ENCODE peak calls at places on chromosome 18, in seven cellular contexts. B is brain microvascular endothelial cell; V is NCI-H460; L is KBM-7; Q is stimulated activated CD4-positive, alpha-beta T cell treated with anti-CD3 and anti-CD28 coated beads, Interleukin-15, amount 100 ng/mL, for 24 hours; A is MV-4-11; D is GOT3. O is an unnamed sample.
A peak's percentile ranks its signal among the peaks of the same experiment; 100 is the strongest.

GRCh38 chr18:49666045-49666444 is 104.2 kb downstream of the LIPG start:
- DNase-seq in B (peak; percentile 44), V (no peak), L (no peak), Q (no peak), A (peak; percentile 29), D (no peak), O (no peak)

GRCh38 chr18:22173221-22173927 is 4.0 kb downstream of the GATA6 start:
- DNase-seq in B (no peak), V (no peak), L (no peak), Q (no peak), A (no peak), D (no peak), O (no peak)

GRCh38 chr18:21341141-21341540 is 99.1 kb downstream of the GREB1L start:
- DNase-seq in B (no peak), V (no peak), L (no peak), Q (no peak), A (peak; percentile 45), D (no peak), O (no peak)

GRCh38 chr18:40365526-40365925 is 1589.5 kb upstream of the PIK3C3 start:
- DNase-seq in B (no peak), V (no peak), L (no peak), Q (no peak), A (peak; percentile 17), D (no peak), O (no peak)

GRCh38 chr18:45009766-45010165 is 329.1 kb downstream of the SETBP1 start:
- DNase-seq in B (no peak), V (no peak), L (no peak), Q (no peak), A (no peak), D (no peak), O (no peak)

GRCh38 chr18:55790296-55790695 is 202.3 kb upstream of the TCF4 start:
- DNase-seq in B (peak; percentile 82), V (no peak), L (no peak), Q (no peak), A (no peak), D (no peak), O (no peak)

GRCh38 chr18:79526468-79527460 is 131.0 kb downstream of the NFATC1 start:
- DNase-seq in B (no peak), V (no peak), L (no peak), Q (peak; percentile 69), A (no peak), D (no peak), O (no peak)

GRCh38 chr18:25109484-25109883 is 242.5 kb downstream of the ZNF521 start:
- DNase-seq in B (peak; percentile 14), V (no peak), L (no peak), Q (no peak), A (no peak), D (no peak), O (no peak)

GRCh38 chr18:58402247-58402646 is 226.6 kb downstream of the ALPK2 start:
- DNase-seq in B (peak; percentile 51), V (no peak), L (no peak), Q (no peak), A (no peak), D (no peak), O (peak; percentile 25)

GRCh38 chr18:50194623-50195532 is at the start of gene MYO5B:
- DNase-seq in B (no peak), V (no peak), L (peak; percentile 22), Q (peak; percentile 73), A (no peak), D (no peak), O (peak; percentile 73)